ENCODE peak calls at places on chromosomes 4 and X, in five cellular contexts. C is transverse colon, Y is heart right ventricle, O is uterus, G is astrocyte. B is an unnamed sample.

GRCh38 chrX:45623266-45623665 is 422.6 kb upstream of the DIPK2B start:
- DNase-seq in Y (no peak), G (peak), O (peak), C (no peak), B (no peak)

GRCh38 chr4:122865421-122865820 is 38.8 kb downstream of the FGF2 start:
- DNase-seq in C (no peak), Y (no peak), O (no peak), G (no peak), B (no peak)

GRCh38 chr4:121555315-121556107 is 141.3 kb downstream of the ANXA5 start:
- DNase-seq in G (no peak), O (no peak), C (no peak), Y (no peak), B (no peak)

GRCh38 chr4:56870927-56871326 is 36.8 kb upstream of the REST start:
- DNase-seq in C (no peak), Y (no peak), O (no peak), G (peak), B (no peak)

GRCh38 chr4:41693629-41694028 is 54.9 kb downstream of the PHOX2B start:
- DNase-seq in C (no peak), G (peak), Y (no peak), O (no peak), B (peak)

GRCh38 chr4:10529891-10530786 is 72.9 kb upstream of the ZNF518B start:
- DNase-seq in O (peak), C (no peak), G (peak), Y (peak), B (no peak)

GRCh38 chr4:115293093-115293462 is 179.7 kb upstream of the NDST4 start:
- DNase-seq in Y (no peak), C (no peak), G (no peak), O (no peak), B (no peak)

GRCh38 chr4:41679991-41680390 is 68.5 kb downstream of the PHOX2B start:
- DNase-seq in Y (no peak), O (no peak), C (no peak), G (peak), B (no peak)

GRCh38 chr4:4424499-4425115 is 37.7 kb downstream of the NSG1 start:
- DNase-seq in Y (no peak), G (no peak), C (no peak), O (no peak), B (no peak)

GRCh38 chr4:168832746-168833575 is 177.1 kb downstream of the CBR4 start:
- DNase-seq in O (peak), C (peak), Y (peak), G (no peak), B (peak)

GRCh38 chr4:98919996-98920395 is 8.9 kb downstream of the EIF4E start:
- DNase-seq in C (no peak), Y (no peak), G (peak), O (no peak), B (peak)

GRCh38 chr4:124590480-124590879 is 122.1 kb downstream of the ANKRD50 start:
- DNase-seq in Y (no peak), O (no peak), G (no peak), C (no peak), B (no peak)

GRCh38 chr4:2259036-2259540 is 2.8 kb downstream of the MXD4 start:
- DNase-seq in C (peak), Y (no peak), G (no peak), O (peak), B (no peak)

GRCh38 chrX:130055899-130056298 is 54.4 kb downstream of the ELF4 start:
- DNase-seq in Y (no peak), C (no peak), O (no peak), G (no peak), B (no peak)

GRCh38 chr4:108763981-108764380 is 1.1 kb upstream of the ETNPPL start:
- DNase-seq in Y (no peak), G (no peak), C (no peak), O (no peak), B (no peak)

GRCh38 chr4:108762559-108763225 is at the start of gene ETNPPL:
- DNase-seq in C (no peak), O (no peak), Y (peak), G (no peak), B (no peak)

GRCh38 chr4:108766058-108766457 is 3.2 kb upstream of the ETNPPL start:
- DNase-seq in C (no peak), Y (no peak), G (no peak), O (no peak), B (no peak)

GRCh38 chr4:108758498-108758897 is 4.4 kb downstream of the ETNPPL start:
- DNase-seq in O (no peak), G (no peak), C (no peak), Y (no peak), B (no peak)

GRCh38 chr4:108763226-108763593 is 357 bp upstream of the ETNPPL start:
- DNase-seq in Y (no peak), C (no peak), G (no peak), O (no peak), B (no peak)
- H3K27ac ChIP-seq in Y (no peak), C (no peak), G (no peak), O (no peak), B (no peak)

GRCh38 chrX:153381684-153382532 is 19.2 kb downstream of the PNMA6E start:
- DNase-seq in O (no peak), C (no peak), Y (no peak), G (peak), B (peak)
- TF ChIP-seq CTCF in O (no peak), C (no peak), Y (no peak), G (no peak), B (no peak)

GRCh38 chrX:3697701-3698279 is 15.7 kb downstream of the PRKX start:
- DNase-seq in G (peak), Y (peak), O (no peak), C (no peak), B (no peak)
- H3K27ac ChIP-seq in G (peak), Y (peak), O (no peak), C (no peak), B (no peak)

DNA sequence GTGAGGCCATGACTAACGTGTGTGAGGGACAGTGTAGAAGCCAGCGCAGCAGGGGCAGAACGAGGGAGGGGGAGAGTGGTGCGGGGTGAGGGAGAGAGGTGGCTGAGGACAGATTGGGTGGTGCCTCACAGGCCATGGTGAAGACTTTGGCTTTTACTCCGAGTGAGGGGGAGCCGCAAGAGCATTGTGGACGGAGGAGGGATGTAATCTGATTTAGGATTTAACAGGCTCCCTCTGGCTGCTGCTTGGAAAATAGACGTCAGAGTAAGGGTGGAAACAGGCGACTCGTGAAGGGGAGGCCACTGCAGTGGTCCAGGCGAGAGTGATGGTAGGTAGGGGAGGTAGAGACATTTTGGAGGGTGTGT is 13.0 kb downstream of the PPP1R3F start:
- DNase-seq in O (peak), G (peak), Y (no peak), C (no peak), B (no peak)
- TF ChIP-seq CTCF in O (peak), G (no peak), Y (peak), C (no peak), B (no peak)

DNA sequence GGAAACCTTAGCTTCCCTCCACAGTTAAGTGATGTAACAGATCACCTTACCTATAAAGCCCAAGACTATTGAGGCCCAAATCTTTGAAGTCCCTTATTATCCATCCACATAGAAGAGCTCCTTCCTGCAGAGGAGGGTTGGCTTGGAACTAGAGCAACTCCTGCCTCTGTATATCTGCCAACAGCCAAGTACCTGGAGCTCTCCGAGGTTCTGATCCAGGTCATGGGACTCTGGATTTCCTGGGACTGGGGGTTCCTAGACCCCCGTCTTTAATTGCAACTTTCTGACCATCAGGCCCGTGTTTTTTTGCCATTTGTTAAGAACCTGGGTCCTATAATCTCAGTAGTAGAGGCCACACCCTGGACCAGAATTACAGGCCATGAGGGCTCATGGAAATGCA is 136.3 kb downstream of the SH3KBP1 start:
- DNase-seq in Y (no peak), O (no peak), G (no peak), C (no peak), B (no peak)
- H3K27ac ChIP-seq in Y (no peak), O (no peak), G (no peak), C (no peak), B (no peak)

GRCh38 chr4:173590697-173591096 is 60.7 kb upstream of the HAND2 start:
- DNase-seq in Y (no peak), C (no peak), G (no peak), O (peak), B (no peak)

GRCh38 chr4:173585876-173586572 is 56.0 kb upstream of the HAND2 start:
- DNase-seq in Y (no peak), G (no peak), O (no peak), C (no peak), B (no peak)

DNA sequence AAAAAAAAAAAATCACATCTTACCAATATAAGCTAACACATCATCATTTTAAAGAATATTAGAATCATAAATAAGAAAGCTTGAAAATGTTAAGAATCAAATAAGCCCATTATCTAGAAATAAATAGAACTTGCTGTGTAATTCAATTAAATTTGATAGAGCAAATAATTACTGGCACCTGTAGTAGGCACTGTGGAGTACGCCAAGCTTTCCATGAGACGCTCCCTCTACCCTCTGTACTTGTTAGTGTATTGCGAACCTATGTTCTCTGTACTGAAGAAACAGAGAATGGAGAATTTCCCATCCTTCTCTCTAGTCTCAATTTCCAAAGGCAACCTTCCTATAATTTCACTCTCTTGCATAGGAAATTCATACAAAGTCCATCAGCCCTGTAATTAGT is 61.7 kb upstream of the HAND2 start:
- DNase-seq in C (no peak), G (no peak), O (no peak), Y (no peak), B (no peak)
- TF ChIP-seq CTCF in C (no peak), G (no peak), O (no peak), Y (no peak), B (no peak)

DNA sequence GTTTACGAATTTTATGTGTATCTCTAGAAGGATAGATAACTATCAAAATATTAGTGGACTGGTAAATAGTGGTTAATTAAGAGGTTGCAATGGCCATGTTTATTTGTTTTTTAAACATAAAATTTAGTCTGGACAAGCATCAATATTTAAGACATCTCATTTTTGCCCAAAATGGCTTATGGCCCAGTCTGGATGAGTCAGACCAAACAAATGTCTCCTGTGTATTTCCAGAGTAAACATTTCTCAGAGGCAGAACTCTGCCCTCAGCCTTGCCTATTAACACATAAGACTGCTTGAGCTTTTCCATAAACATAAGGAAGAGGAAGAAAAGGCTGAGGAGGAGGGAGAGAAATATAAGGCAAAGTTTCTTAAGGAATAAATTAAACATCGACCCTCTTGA is 277.1 kb upstream of the DIAPH2 start:
- DNase-seq in Y (no peak), O (peak), C (no peak), G (peak), B (peak)
- H3K27ac ChIP-seq in Y (no peak), O (peak), C (peak), G (no peak), B (no peak)

DNA sequence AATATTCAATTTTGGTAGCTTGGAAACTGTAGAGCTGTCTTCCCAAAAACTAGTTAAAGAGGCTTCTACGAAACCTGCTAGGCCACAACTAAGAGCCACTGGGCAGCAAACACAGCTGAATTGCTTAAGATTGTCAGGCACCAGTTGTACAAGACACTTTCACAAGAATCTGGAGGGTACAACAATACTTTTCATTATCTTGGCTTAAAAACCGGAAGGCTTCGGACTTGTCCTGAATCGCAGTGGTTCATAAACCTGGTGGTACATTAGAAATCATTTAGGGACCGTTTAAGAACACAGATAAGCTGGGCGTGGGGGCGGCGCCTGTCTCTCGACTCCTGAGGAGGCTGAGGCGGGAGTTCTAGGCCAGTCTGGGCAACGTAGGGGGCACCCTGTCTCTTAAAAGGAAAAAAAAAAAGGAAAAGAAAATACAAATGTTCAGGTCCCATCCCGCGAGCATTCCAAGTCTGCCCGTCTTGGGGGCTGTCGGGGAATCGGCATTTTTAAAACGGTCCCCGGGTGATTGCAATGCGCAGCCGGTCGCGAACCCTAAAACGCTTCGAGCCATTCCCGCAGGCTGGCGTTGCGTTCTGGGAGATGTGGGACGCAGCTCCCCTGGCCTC is 763 bp downstream of the PYURF start:
- DNase-seq in Y (peak), G (no peak), O (peak), C (peak), B (no peak)
- TF ChIP-seq CTCF in Y (no peak), G (no peak), O (no peak), C (no peak), B (no peak)

DNA sequence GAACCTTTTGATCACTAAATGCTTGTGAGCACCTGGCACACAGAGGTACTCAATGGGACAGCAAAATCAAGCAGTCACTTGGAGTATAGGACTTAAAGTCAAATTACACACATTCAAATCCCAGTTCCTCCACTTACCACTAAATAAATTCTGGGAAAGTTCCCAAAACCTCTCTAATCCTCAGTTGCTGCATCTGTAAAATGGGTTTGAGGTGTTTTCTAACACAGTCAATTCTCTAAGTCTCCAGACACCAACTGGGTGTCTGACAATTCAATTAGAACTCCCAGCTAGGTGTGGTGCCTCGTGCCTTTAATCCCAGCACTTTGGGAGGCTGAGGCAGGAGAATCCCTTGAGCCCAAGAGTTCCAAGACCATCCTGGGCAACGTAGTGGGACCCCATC is 19.0 kb downstream of the QDPR start:
- DNase-seq in O (no peak), C (no peak), Y (no peak), G (no peak), B (no peak)
- H3K27ac ChIP-seq in O (no peak), C (no peak), Y (no peak), G (no peak), B (no peak)

B was measured in RWPE1.